ENCODE peak calls at places on chromosomes 3 and 15, in seven cellular contexts. T is brain microvascular endothelial cell, D is cardiac fibroblast, H is mammary epithelial cell, E is tibial artery, W is left ventricle myocardium inferior, O is A549. N is an unnamed sample.

GRCh38 chr3:45105855-45106655 is 40.1 kb downstream of the CDCP1 start:
- DNase-seq in T (peak; percentile 77), D (peak; percentile 59), H (peak; percentile 90), E (no peak), W (no peak), O (no peak), N (no peak)

GRCh38 chr3:71581981-71582611 is 1.4 kb downstream of the FOXP1 start:
- DNase-seq in T (no peak), D (peak; percentile 20), H (peak; percentile 45), E (peak; percentile 73), W (peak; percentile 62), O (peak; percentile 40), N (peak; percentile 74)

GRCh38 chr15:65790692-65791334 is 1.3 kb downstream of the DENND4A start:
- DNase-seq in T (peak; percentile 6), D (peak; percentile 23), H (no peak), E (no peak), W (no peak), O (peak; percentile 28), N (peak; percentile 34)

GRCh38 chr15:63231717-63232116 is 42.3 kb downstream of the RAB8B start:
- DNase-seq in T (no peak), D (peak; percentile 56), H (no peak), E (no peak), W (no peak), O (no peak), N (no peak)

GRCh38 chr3:21170964-21171363 is 580.0 kb downstream of the ZNF385D start:
- DNase-seq in T (peak; percentile 14), D (peak; percentile 28), H (peak; percentile 21), E (no peak), W (no peak), O (peak; percentile 8), N (peak; percentile 55)

GRCh38 chr15:73567022-73567421 is 66.2 kb downstream of the NPTN start:
- DNase-seq in T (no peak), D (no peak), H (no peak), E (no peak), W (no peak), O (no peak), N (no peak)

GRCh38 chr15:98083203-98083910 is 122.9 kb downstream of the ARRDC4 start:
- DNase-seq in T (no peak), D (no peak), H (no peak), E (no peak), W (no peak), O (no peak), N (no peak)

GRCh38 chr15:67948215-67948614 is 105.9 kb upstream of the PIAS1 start:
- DNase-seq in T (no peak), D (no peak), H (no peak), E (no peak), W (no peak), O (no peak), N (no peak)

GRCh38 chr15:29143909-29144308 is 125.7 kb downstream of the NSMCE3 start:
- DNase-seq in T (peak; percentile 65), D (peak; percentile 54), H (peak; percentile 76), E (no peak), W (no peak), O (no peak), N (no peak)

GRCh38 chr3:111667621-111668239 is 72.6 kb upstream of the ZBED2 start:
- DNase-seq in T (peak; percentile 44), D (peak; percentile 48), H (peak; percentile 23), E (peak; percentile 66), W (peak; percentile 19), O (no peak), N (no peak)

GRCh38 chr15:42157981-42158765 is 1.7 kb upstream of the PLA2G4F start:
- DNase-seq in T (peak; percentile 68), D (peak; percentile 54), H (peak; percentile 54), E (no peak), W (no peak), O (no peak), N (peak; percentile 3)

GRCh38 chr3:14371573-14372474 is 30.6 kb upstream of the SLC6A6 start:
- DNase-seq in T (peak; percentile 24), D (peak; percentile 58), H (peak; percentile 52), E (peak; percentile 66), W (peak; percentile 89), O (peak; percentile 87), N (peak; percentile 58)

GRCh38 chr15:23072633-23073032 is 33.3 kb upstream of the TUBGCP5 start:
- DNase-seq in T (no peak), D (no peak), H (no peak), E (no peak), W (no peak), O (no peak), N (no peak)

DNA sequence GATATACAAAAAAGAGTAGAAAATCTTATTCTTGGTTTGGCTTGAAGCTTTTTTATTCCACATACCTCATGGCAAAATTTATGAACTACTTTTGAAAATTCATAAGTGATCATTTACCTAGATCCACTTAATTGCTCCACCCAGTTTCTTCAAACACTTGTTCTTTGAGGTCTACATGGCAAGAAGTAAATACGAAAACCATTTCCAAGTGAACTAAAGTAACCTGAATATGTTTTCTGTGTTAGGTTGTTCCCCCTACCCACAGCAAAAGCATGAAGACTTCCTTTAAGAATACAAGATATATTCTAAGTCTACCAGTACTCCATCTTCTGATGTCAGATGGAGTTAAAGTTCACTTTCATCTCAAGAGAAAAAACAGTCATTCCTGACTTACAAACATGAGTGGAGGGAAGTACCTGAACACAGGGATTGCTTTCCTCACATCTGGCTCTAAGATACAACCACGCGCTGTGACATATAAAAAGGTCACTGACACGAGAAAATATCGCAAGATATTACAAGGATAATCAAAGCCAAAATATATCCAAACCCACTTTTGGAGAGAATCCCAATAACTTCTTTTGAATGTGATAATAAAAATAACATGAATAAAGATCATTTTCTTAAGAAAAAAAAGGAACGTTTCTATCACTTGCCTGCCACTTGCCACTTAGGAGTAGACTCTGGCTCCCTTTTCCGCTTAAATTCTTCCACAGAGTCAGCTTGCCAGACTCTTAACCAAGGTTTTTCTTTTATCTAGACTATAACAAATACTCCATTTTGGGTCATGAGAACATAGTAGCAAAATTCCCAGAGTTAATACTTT is 424.5 kb downstream of the TIGIT start:
- DNase-seq in T (no peak), D (no peak), H (no peak), E (no peak), W (no peak), O (no peak), N (no peak)
- H3K4me3 ChIP-seq in T (no peak overlapping the region), D (no peak overlapping the region), H (no peak overlapping the region), E (no peak overlapping the region), W (no peak overlapping the region), O (no peak overlapping the region), N (no peak overlapping the region)

DNA sequence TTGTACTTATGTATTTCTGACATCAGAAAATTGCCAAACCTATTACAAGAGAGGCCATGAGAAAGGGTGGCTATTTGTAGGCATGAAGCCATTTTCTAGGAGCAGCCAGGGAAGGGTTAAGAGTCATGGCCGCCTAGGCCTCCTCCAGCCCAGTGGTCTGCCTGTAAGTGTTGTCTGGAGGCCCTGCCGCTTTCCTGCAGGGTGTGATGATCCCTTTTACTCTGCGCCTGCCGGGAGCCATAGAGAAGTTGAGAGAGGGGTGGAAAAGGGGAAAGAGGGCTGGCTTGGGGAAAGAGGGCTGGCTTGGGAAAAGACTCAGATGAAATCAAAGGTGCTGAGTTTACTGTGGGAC is 29.1 kb upstream of the KCTD6 start:
- DNase-seq in T (no peak), D (no peak), H (no peak), E (no peak), W (no peak), O (no peak), N (no peak)
- H3K4me3 ChIP-seq in T (no peak overlapping the region), D (no peak overlapping the region), H (no peak overlapping the region), E (no peak overlapping the region), W (no peak overlapping the region), O (no peak overlapping the region), N (no peak overlapping the region)

GRCh38 chr3:188253800-188254452 is 100.0 kb downstream of the LPP start:
- DNase-seq in T (no peak), D (no peak), H (no peak), E (no peak), W (no peak), O (no peak), N (no peak)
- H3K4me3 ChIP-seq in T (no peak overlapping the region), D (no peak overlapping the region), H (no peak overlapping the region), E (no peak overlapping the region), W (no peak overlapping the region), O (no peak overlapping the region), N (no peak overlapping the region)

GRCh38 chr3:155712008-155712407 is 32.9 kb downstream of the PLCH1 start:
- DNase-seq in T (no peak), D (peak; percentile 2), H (peak; percentile 46), E (no peak), W (no peak), O (no peak), N (no peak)
- H3K4me3 ChIP-seq in T (no peak overlapping the region), D (no peak overlapping the region), H (no peak overlapping the region), E (no peak overlapping the region), W (no peak overlapping the region), O (no peak overlapping the region), N (no peak overlapping the region)

DNA sequence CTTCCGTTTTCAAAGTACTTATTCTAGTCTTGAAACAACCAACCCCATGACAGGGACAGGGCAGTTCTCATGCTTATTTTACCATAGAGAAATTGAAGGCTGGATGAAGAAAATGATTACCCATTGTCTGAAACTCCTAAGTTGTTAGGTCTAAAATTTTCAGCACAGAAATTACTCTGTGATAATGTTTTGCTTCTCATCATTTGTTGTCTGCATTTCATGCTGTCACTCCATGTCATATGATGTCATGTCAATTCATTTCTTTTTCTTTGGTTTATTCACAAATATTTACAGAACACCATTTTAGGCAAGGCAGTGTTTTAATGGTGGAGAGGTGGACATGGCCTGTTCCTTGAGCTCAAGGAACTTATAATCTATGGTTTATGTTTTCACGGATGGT is 98.2 kb upstream of the RASGRP1 start:
- DNase-seq in T (no peak), D (no peak), H (no peak), E (no peak), W (no peak), O (no peak), N (no peak)
- H3K4me3 ChIP-seq in T (no peak overlapping the region), D (no peak overlapping the region), H (no peak overlapping the region), E (no peak overlapping the region), W (no peak overlapping the region), O (no peak overlapping the region), N (no peak overlapping the region)

N was measured in HAP-1.